ENCODE peak calls at places on chromosomes 12 and 14, in six cellular contexts. A is esophagus squamous epithelium, D is mesothelial cell of epicardium, T is nephron progenitor cell, L is neural crest cell, E is psoas muscle. P is an unnamed sample.

GRCh38 chr12:108884116-108885012 is 4.5 kb downstream of the DAO start:
- DNase-seq in A (no peak), D (no peak), T (peak), L (peak), E (peak), P (peak)

GRCh38 chr12:96902076-96902475 is 5.0 kb upstream of the NEDD1 start:
- DNase-seq in A (no peak), D (no peak), T (no peak), L (no peak), E (no peak), P (no peak)

GRCh38 chr14:105065280-105066228 is at the start of gene GPR132:
- DNase-seq in A (peak), D (no peak), T (no peak), L (no peak), E (no peak), P (no peak)

GRCh38 chr14:103546651-103547454 is 15.6 kb downstream of the BAG5 start:
- DNase-seq in A (no peak), D (no peak), T (peak), L (peak), E (peak), P (peak)

GRCh38 chr14:61362072-61362750 is 40.8 kb downstream of the PRKCH start:
- DNase-seq in A (no peak), D (no peak), T (no peak), L (no peak), E (no peak), P (no peak)

GRCh38 chr12:98736352-98737326 is 91.5 kb downstream of the APAF1 start:
- DNase-seq in A (no peak), D (no peak), T (no peak), L (no peak), E (no peak), P (no peak)

GRCh38 chr12:121388421-121388981 is 11.4 kb upstream of the RNF34 start:
- DNase-seq in A (no peak), D (no peak), T (no peak), L (no peak), E (no peak), P (no peak)

GRCh38 chr14:54440037-54440436 is 1.1 kb downstream of the CNIH1 start:
- DNase-seq in A (no peak), D (no peak), T (no peak), L (no peak), E (no peak), P (no peak)

GRCh38 chr14:67237591-67237990 is 3.6 kb upstream of the PALS1 start:
- DNase-seq in A (no peak), D (no peak), T (no peak), L (no peak), E (no peak), P (no peak)

GRCh38 chr14:59321184-59321952 is 132.9 kb downstream of the DAAM1 start:
- DNase-seq in A (no peak), D (no peak), T (no peak), L (no peak), E (no peak), P (no peak)

GRCh38 chr12:128918481-128918880 is 65.2 kb downstream of the GLT1D1 start:
- DNase-seq in A (no peak), D (no peak), T (no peak), L (no peak), E (no peak), P (no peak)

GRCh38 chr14:75654127-75654732 is 6.4 kb downstream of the ERG28 start:
- DNase-seq in A (peak), D (peak), T (peak), L (peak), E (peak), P (peak)

GRCh38 chr12:98644433-98644711 is 216 bp downstream of the IKBIP start:
- DNase-seq in A (no peak), D (no peak), T (no peak), L (no peak), E (no peak), P (peak)

GRCh38 chr12:2017724-2018337 is 13.6 kb upstream of the DCP1B start:
- DNase-seq in A (no peak), D (no peak), T (peak), L (no peak), E (no peak), P (no peak)

GRCh38 chr14:69685716-69686115 is 74.3 kb downstream of the SUSD6 start:
- DNase-seq in A (no peak), D (no peak), T (no peak), L (no peak), E (peak), P (no peak)

GRCh38 chr14:62409909-62410308 is 635.3 kb downstream of the KCNH5 start:
- DNase-seq in A (no peak), D (no peak), T (no peak), L (no peak), E (no peak), P (no peak)

GRCh38 chr14:24607635-24608492 is 1.6 kb downstream of the GZMH start:
- DNase-seq in A (no peak), D (no peak), T (peak), L (no peak), E (no peak), P (no peak)

GRCh38 chr12:1642513-1642912 is 13.5 kb downstream of the WNT5B start:
- DNase-seq in A (no peak), D (no peak), T (no peak), L (no peak), E (no peak), P (no peak)

GRCh38 chr12:56723889-56724659 is 1.0 kb downstream of the NACA start:
- DNase-seq in A (no peak), D (no peak), T (no peak), L (no peak), E (peak), P (no peak)

GRCh38 chr12:72234871-72235270 is 37.3 kb upstream of the TRHDE start:
- DNase-seq in A (no peak), D (no peak), T (no peak), L (no peak), E (no peak), P (no peak)

GRCh38 chr14:59919582-59920377 is at the start of gene LRRC9:
- DNase-seq in A (no peak), D (peak), T (peak), L (peak), E (peak), P (peak)

GRCh38 chr14:64536488-64537245 is 3.9 kb upstream of the HSPA2 start:
- DNase-seq in A (no peak), D (no peak), T (no peak), L (no peak), E (no peak), P (no peak)

GRCh38 chr14:53042480-53042879 is 91.6 kb upstream of the FERMT2 start:
- DNase-seq in A (no peak), D (no peak), T (no peak), L (no peak), E (no peak), P (no peak)

GRCh38 chr14:75279739-75280447 is 1.3 kb downstream of the FOS start:
- DNase-seq in A (no peak), D (no peak), T (peak), L (no peak), E (peak), P (no peak)

GRCh38 chr14:70888681-70889175 is 18.5 kb upstream of the PCNX1 start:
- DNase-seq in A (no peak), D (no peak), T (no peak), L (no peak), E (no peak), P (no peak)

GRCh38 chr12:14716848-14717444 is 20.5 kb upstream of the GUCY2C start:
- DNase-seq in A (no peak), D (no peak), T (peak), L (peak), E (no peak), P (peak)

GRCh38 chr12:116765271-116765670 is 27.2 kb downstream of the RNFT2 start:
- DNase-seq in A (no peak), D (no peak), T (no peak), L (no peak), E (no peak), P (no peak)

GRCh38 chr14:81231540-81231939 is 10.8 kb upstream of the GTF2A1 start:
- DNase-seq in A (no peak), D (no peak), T (no peak), L (no peak), E (no peak), P (no peak)

GRCh38 chr12:75908961-75909699 is 122.4 kb downstream of the PHLDA1 start:
- DNase-seq in A (no peak), D (no peak), T (no peak), L (no peak), E (peak), P (peak)

GRCh38 chr12:122399592-122400373 is 22.7 kb downstream of the CLIP1 start:
- DNase-seq in A (no peak), D (no peak), T (peak), L (peak), E (peak), P (peak)

GRCh38 chr12:47520029-47520428 is 185.8 kb downstream of the RPAP3 start:
- DNase-seq in A (no peak), D (no peak), T (no peak), L (no peak), E (no peak), P (no peak)

GRCh38 chr12:72995616-72996015 is 723.4 kb downstream of the TRHDE start:
- DNase-seq in A (no peak), D (no peak), T (no peak), L (no peak), E (no peak), P (no peak)

GRCh38 chr12:130280226-130280625 is 57.5 kb upstream of the PIWIL1 start:
- DNase-seq in A (no peak), D (no peak), T (no peak), L (no peak), E (no peak), P (no peak)

GRCh38 chr12:17588968-17589367 is 501.0 kb downstream of the RERGL start:
- DNase-seq in A (no peak), D (no peak), T (peak), L (peak), E (no peak), P (peak)

GRCh38 chr12:8816448-8816847 is 6.0 kb upstream of the A2ML1 start:
- DNase-seq in A (no peak), D (no peak), T (no peak), L (no peak), E (no peak), P (no peak)

GRCh38 chr12:24996102-24996797 is 47.3 kb upstream of the BCAT1 start:
- DNase-seq in A (no peak), D (no peak), T (no peak), L (no peak), E (no peak), P (no peak)

GRCh38 chr12:53074290-53074998 is 4.7 kb downstream of the SPRYD3 start:
- DNase-seq in A (no peak), D (no peak), T (no peak), L (no peak), E (peak), P (no peak)

GRCh38 chr12:120292661-120293531 is at the start of gene RNU4-1:
- DNase-seq in A (no peak), D (no peak), T (peak), L (peak), E (peak), P (peak)

GRCh38 chr12:120110550-120111501 is 5.7 kb downstream of the RAB35 start:
- DNase-seq in A (peak), D (no peak), T (no peak), L (no peak), E (peak), P (peak)

DNA sequence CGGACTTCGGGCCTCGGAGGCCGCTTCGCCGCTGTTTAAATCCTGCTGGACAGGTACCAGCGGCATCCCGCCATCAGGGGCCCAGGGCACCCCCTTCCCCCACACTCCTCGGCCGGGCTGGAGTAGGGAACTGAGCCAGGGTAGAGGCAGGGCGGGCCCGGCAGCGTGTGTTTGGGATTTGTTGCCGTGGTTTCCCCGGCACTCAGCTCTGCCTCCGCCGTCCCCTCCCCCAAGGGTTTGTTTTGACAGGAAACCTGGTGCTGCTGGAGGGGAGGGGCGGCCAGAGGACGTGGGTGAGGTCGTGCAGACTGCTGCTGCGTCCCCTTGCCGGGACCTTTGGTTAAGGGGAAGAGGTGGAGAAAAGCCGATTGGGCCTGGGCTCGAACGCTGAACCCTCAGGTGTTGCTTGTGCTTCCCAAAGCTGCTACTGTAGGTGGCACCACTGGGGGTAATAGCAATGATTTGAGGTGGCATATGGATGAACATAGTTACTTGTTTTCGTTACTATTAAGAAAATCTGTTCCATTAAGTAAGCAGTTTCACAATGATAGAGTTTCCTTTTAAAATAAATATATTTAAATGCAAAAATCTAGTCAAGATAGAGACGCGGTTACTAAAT is 778 bp downstream of the TCP11L2 start:
- DNase-seq in A (peak), D (peak), T (peak), L (peak), E (peak), P (peak)
- TF ChIP-seq CTCF in A (no peak), D (no peak), T (no peak), L (no peak), E (peak), P (no peak)

GRCh38 chr14:91685600-91685999 is 46.3 kb downstream of the CATSPERB start:
- DNase-seq in A (no peak), D (no peak), T (no peak), L (no peak), E (no peak), P (no peak)
- TF ChIP-seq CTCF in A (no peak), D (no peak), T (no peak), L (no peak), E (no peak), P (no peak)

DNA sequence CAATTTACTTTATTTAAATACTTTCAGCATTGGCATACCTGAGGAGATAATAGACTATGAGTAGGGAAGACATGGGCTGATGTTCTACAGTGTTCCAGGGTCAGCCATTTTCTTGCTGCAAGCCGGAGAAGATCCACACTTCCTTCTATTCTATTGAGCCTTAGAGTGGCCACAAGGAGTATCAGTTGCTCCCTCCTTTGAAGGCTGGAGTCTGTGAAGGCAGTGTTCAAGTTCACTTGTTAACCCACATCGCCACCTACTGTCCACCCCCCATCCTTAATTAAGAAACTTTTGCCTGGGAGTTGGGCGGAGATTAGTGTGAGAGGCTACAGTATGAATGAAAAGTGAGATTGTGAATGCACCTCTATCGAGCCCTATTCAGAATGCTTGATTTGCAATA is 666.6 kb downstream of the NRXN3 start:
- DNase-seq in A (no peak), D (no peak), T (peak), L (peak), E (peak), P (peak)
- TF ChIP-seq CTCF in A (no peak), D (no peak), T (peak), L (peak), E (peak), P (peak)

GRCh38 chr12:54356951-54357356 is 7.3 kb downstream of the GPR84 start:
- DNase-seq in A (no peak), D (no peak), T (peak), L (no peak), E (no peak), P (no peak)

GRCh38 chr12:54355104-54355815 is 9.0 kb downstream of the GPR84 start:
- DNase-seq in A (no peak), D (no peak), T (peak), L (peak), E (no peak), P (no peak)

GRCh38 chr12:54357802-54358619 is 6.3 kb downstream of the GPR84 start:
- DNase-seq in A (no peak), D (no peak), T (peak), L (no peak), E (no peak), P (no peak)

GRCh38 chr12:54358620-54358944 is 5.7 kb downstream of the GPR84 start:
- DNase-seq in A (no peak), D (no peak), T (no peak), L (no peak), E (no peak), P (no peak)

DNA sequence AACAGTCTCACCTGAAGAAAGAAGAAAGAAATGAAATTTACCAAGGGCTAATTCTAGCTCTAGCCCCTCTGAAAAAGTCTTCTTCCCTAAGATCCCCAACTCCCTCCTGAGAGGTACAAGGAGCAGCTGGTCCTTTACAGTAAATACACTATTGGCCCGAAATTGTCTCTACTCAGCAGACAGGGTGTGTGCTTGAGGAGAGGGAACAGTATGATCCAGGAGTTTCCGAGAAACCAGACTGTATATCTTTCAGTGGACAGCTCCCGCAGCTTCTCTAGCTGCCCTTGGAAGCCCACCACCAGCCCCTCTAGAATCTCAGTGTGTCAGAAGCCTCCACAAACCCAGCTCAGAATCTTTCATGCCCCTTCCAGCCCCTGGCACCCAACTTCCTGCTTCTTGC is 8.1 kb downstream of the GPR84 start:
- DNase-seq in A (no peak), D (no peak), T (no peak), L (no peak), E (no peak), P (no peak)
- TF ChIP-seq CTCF in A (no peak), D (no peak), T (no peak), L (no peak), E (no peak), P (no peak)

DNA sequence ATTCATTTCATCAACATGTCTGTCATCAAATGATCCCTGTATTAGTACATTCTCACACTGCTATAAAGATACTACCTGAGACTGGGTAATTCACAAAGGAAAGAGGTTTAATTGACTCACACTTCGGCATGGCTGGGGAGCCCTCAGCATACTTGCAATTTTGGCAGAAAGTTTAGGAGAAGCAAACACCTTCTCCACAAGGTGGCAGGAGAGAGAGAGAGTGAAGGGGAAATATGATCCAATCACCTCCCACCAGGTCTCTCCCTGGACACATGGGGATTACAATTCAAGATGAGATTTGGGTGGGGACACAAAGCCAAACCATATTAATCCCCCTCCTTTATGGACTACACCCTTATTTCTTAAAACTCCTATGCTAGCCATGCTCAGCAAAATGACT is 932.2 kb downstream of the FLRT2 start:
- DNase-seq in A (no peak), D (no peak), T (no peak), L (no peak), E (no peak), P (peak)
- TF ChIP-seq CTCF in A (no peak), D (no peak), T (peak), L (peak), E (no peak), P (peak)

DNA sequence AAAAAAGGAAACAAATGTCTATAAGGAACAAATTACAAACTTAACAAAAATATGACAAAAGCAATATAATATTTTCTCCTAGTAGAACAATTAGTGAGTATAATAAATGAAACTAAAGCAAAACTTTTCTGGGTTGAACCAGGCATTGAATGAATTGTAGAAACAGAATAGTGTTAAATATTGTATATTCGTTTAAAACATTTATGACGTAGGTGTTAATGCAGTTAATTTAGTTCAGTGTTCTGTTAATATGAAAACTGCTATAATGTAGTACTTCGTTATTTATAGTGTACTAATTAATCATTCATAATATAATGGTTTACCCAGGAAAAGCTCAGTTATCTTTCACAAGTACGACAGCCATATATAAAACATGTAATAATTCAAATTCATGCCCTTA is 23.7 kb downstream of the NKX2-1 start:
- DNase-seq in A (no peak), D (no peak), T (no peak), L (no peak), E (no peak), P (no peak)
- TF ChIP-seq CTCF in A (no peak), D (no peak), T (no peak), L (no peak), E (no peak), P (no peak)

GRCh38 chr14:35534130-35534883 is at the start of gene INSM2:
- DNase-seq in A (no peak), D (no peak), T (peak), L (no peak), E (no peak), P (peak)
- TF ChIP-seq CTCF in A (no peak), D (no peak), T (no peak), L (peak), E (no peak), P (no peak)

GRCh38 chr14:20247651-20248246 is 8.7 kb downstream of the OR11H4 start:
- DNase-seq in A (no peak), D (no peak), T (no peak), L (no peak), E (no peak), P (no peak)
- TF ChIP-seq CTCF in A (no peak), D (no peak), T (no peak), L (no peak), E (no peak), P (no peak)

P was measured in endothelial cell.